ENCODE peak calls at places on chromosome 18, in seven cellular contexts. M is left ventricle myocardium inferior, E is uterus, Z is MM.1S, N is heart right ventricle, S is stomach, P is breast epithelium. D is an unnamed sample. For H3K4me1, the result is how much of the 10 kb centered on the place peaks cover.

GRCh38 chr18:21393986-21394385 is 152.0 kb downstream of the GREB1L start:
- DNase-seq in S (no peak), E (no peak), N (peak), Z (no peak), M (peak), P (no peak), D (peak)

GRCh38 chr18:56233595-56233994 is 404.8 kb downstream of the TXNL1 start:
- DNase-seq in Z (no peak), P (no peak), M (no peak), N (no peak), S (no peak), E (peak), D (no peak)

GRCh38 chr18:79679552-79680099 is at the start of gene CTDP1:
- DNase-seq in Z (peak), P (peak), N (peak), M (peak), S (peak), E (peak), D (peak)

GRCh38 chr18:79982736-79983135 is 5.6 kb downstream of the TXNL4A start:
- DNase-seq in E (no peak), P (no peak), M (no peak), Z (no peak), N (no peak), S (no peak), D (no peak)

GRCh38 chr18:13369756-13370510 is 151.4 kb downstream of the LDLRAD4 start:
- DNase-seq in N (no peak), M (no peak), Z (no peak), S (no peak), E (no peak), P (no peak), D (no peak)

GRCh38 chr18:53689886-53690285 is 534.6 kb downstream of the MBD2 start:
- DNase-seq in Z (peak), S (no peak), P (no peak), N (no peak), E (no peak), M (no peak), D (no peak)

GRCh38 chr18:58413667-58414628 is 214.9 kb downstream of the ALPK2 start:
- DNase-seq in P (no peak), S (no peak), N (no peak), Z (no peak), E (no peak), M (no peak), D (no peak)

GRCh38 chr18:22713511-22713910 is 219.6 kb upstream of the RBBP8 start:
- DNase-seq in N (no peak), E (no peak), P (no peak), S (no peak), Z (no peak), M (no peak), D (no peak)

GRCh38 chr18:22024924-22025323 is 144.5 kb upstream of the GATA6 start:
- DNase-seq in M (no peak), S (no peak), N (no peak), E (no peak), P (no peak), Z (no peak), D (no peak)

GRCh38 chr18:10062292-10062940 is 148.6 kb downstream of the VAPA start:
- DNase-seq in N (no peak), S (no peak), Z (no peak), P (no peak), E (no peak), M (no peak), D (no peak)

GRCh38 chr18:23871410-23871809 is 143.1 kb upstream of the TTC39C start:
- DNase-seq in E (no peak), S (peak), Z (no peak), P (no peak), N (peak), M (peak), D (peak)

GRCh38 chr18:22173221-22173927 is 4.0 kb downstream of the GATA6 start:
- DNase-seq in M (no peak), S (no peak), N (no peak), Z (no peak), P (no peak), E (no peak), D (no peak)

GRCh38 chr18:79987566-79987965 is 797 bp downstream of the TXNL4A start:
- DNase-seq in P (no peak), M (no peak), E (no peak), Z (no peak), N (no peak), S (no peak), D (no peak)

GRCh38 chr18:59918320-59918755 is 18.5 kb downstream of the PMAIP1 start:
- DNase-seq in Z (no peak), P (no peak), N (no peak), S (peak), E (no peak), M (peak), D (peak)

GRCh38 chr18:53070706-53071105 is 730.7 kb downstream of the DCC start:
- DNase-seq in N (no peak), Z (no peak), E (no peak), S (no peak), P (no peak), M (no peak), D (no peak)

GRCh38 chr18:55405655-55406373 is 182.2 kb downstream of the TCF4 start:
- DNase-seq in E (peak), Z (no peak), P (no peak), M (peak), N (peak), S (peak), D (peak)

GRCh38 chr18:46856975-46857374 is 60.3 kb downstream of the PIAS2 start:
- DNase-seq in M (no peak), Z (no peak), P (no peak), S (no peak), E (no peak), N (no peak), D (no peak)

GRCh38 chr18:3793545-3793944 is 343.6 kb downstream of the TGIF1 start:
- DNase-seq in S (no peak), P (no peak), Z (no peak), M (no peak), E (no peak), N (no peak), D (no peak)

DNA sequence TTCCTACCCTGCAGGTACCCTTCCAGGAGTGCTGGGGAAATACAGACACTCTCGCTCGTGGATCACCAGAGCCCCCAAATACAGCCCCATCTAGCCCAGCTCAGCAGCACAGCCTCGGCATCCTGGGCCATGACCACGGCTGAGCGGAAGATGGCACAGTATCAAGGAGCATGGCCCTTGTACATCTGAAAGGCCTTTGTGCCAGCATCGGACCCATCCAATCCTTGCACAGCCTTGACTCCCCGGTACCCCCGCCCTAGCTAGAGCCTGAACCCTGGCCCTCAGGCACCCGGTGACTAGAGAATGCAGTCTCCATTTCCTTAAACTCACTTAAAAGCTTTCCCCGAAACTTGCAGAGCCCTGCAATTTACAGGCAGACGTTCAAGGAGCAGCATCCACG is 48.7 kb downstream of the ZNF516 start:
- DNase-seq in M (no peak), P (no peak), E (no peak), Z (no peak), N (no peak), S (no peak), D (no peak)
- H3K4me1 ChIP-seq in M (half or more), P (under half), E (under half), Z (under half), N (under half), S (half or more), D (under half)

DNA sequence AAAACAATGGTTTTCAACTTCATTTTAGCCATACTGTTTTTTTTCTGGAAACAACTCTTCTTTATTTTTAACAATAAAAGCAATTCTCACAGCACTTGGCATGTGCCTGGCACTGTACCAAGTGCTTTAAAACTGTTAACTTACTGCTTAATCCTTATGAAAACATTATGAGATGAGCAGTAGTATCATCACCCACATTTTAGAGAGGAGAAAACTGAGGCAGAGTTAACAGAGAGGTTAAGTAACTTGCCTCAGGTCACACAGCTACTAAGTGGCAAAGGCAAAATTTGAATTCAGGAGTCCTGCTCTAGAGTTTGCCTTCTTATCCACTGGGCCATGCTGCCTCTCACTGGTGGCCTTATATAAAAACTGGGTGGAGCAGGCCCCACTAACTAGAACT is 23.2 kb downstream of the CTIF start:
- DNase-seq in N (no peak), M (no peak), Z (no peak), P (no peak), S (no peak), E (no peak), D (no peak)
- H3K27ac ChIP-seq in N (no peak), M (no peak), Z (no peak), P (no peak), S (peak), E (no peak), D (no peak)

GRCh38 chr18:25352629-25353005 is 651 bp upstream of the ZNF521 start:
- DNase-seq in P (no peak), S (no peak), N (no peak), E (no peak), Z (peak), M (no peak), D (no peak)

GRCh38 chr18:25351280-25351772 is 640 bp downstream of the ZNF521 start:
- DNase-seq in P (no peak), Z (peak), M (no peak), N (peak), E (peak), S (no peak), D (no peak)

GRCh38 chr18:25350561-25351201 is 1.3 kb downstream of the ZNF521 start:
- DNase-seq in N (peak), Z (peak), S (no peak), M (peak), P (no peak), E (peak), D (peak)

GRCh38 chr18:25351773-25352628 is at the start of gene ZNF521:
- DNase-seq in N (peak), S (peak), M (peak), E (peak), Z (peak), P (peak), D (peak)

DNA sequence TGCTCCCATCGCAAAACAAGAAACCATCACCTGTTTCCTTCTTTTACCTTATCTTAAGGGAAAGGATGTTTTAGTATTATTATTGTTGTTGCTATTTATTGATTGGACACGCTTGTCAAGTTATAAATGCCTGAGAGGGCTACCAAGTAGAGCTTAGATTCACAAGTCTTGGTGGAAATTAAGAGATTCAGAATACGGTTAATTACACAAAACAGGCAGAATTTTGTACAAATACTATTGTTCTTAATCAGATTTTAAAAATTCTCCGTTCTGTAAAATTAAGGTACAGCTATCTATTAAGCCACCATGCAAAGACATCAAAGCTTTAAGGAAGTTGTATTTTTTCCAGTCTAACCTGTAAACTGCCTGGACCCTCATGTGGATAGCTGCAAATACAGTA is 1.1 kb upstream of the ZNF521 start:
- DNase-seq in N (no peak), E (no peak), Z (no peak), M (no peak), P (no peak), S (no peak), D (no peak)
- H3K4me3 ChIP-seq in N (peak), E (peak), Z (peak), M (peak), P (peak), S (no peak), D (peak)

GRCh38 chr18:35024965-35025364 is 16.2 kb upstream of the MAPRE2 start:
- DNase-seq in S (peak), M (peak), E (peak), Z (no peak), P (no peak), N (peak), D (peak)
- H3K4me1 ChIP-seq in S (under half), M (under half), E (under half), Z (under half), P (under half), N (under half), D (under half)

GRCh38 chr18:8279348-8279747 is 329.9 kb upstream of the RAB12 start:
- DNase-seq in P (no peak), Z (no peak), M (no peak), N (no peak), S (no peak), E (no peak), D (no peak)
- H3K27ac ChIP-seq in P (no peak), Z (no peak), M (no peak), N (no peak), S (no peak), E (no peak), D (no peak)

GRCh38 chr18:6683112-6683876 is 46.2 kb upstream of the ARHGAP28 start:
- DNase-seq in Z (no peak), M (no peak), N (peak), E (no peak), P (no peak), S (peak), D (peak)
- H3K4me3 ChIP-seq in Z (no peak), M (no peak), N (no peak), E (no peak), P (no peak), S (peak), D (no peak)

GRCh38 chr18:48939368-48940097 is 11.2 kb downstream of the SMAD7 start:
- DNase-seq in E (no peak), M (peak), P (no peak), S (no peak), N (peak), Z (no peak), D (peak)
- H3K4me1 ChIP-seq in E (half or more), M (half or more), P (under half), S (half or more), N (half or more), Z (half or more), D (under half)

GRCh38 chr18:7568426-7568825 is 1.3 kb downstream of the PTPRM start:
- DNase-seq in E (peak), M (peak), Z (no peak), P (no peak), N (peak), S (peak), D (peak)

GRCh38 chr18:7565677-7566076 is 1.4 kb upstream of the PTPRM start:
- DNase-seq in S (no peak), M (no peak), E (no peak), N (no peak), P (no peak), Z (no peak), D (no peak)

GRCh38 chr18:7566587-7567486 is at the start of gene PTPRM:
- DNase-seq in N (peak), P (peak), E (peak), M (peak), Z (peak), S (peak), D (peak)

GRCh38 chr18:7567487-7568425 is 640 bp downstream of the PTPRM start:
- DNase-seq in E (peak), Z (peak), N (peak), P (peak), M (peak), S (peak), D (peak)

DNA sequence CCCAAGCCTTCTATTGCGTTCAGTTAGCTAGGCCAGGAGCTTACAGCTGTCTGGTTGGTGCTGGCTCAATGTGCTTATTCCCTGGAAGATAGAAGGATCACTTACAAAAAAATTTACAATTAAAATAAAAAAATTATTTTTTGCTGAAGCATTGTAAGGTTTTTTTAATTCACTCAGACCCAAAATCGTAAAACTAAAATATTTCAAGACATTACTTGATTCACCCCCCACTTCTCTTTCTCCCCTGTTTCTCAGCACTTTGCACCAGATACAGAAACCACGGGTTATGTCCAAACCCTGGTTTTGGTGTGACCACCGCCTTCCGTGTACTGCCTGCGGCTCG is 901 bp upstream of the PTPRM start:
- DNase-seq in N (no peak), M (no peak), P (no peak), S (no peak), E (no peak), Z (no peak), D (no peak)
- H3K27ac ChIP-seq in N (peak), M (peak), P (peak), S (peak), E (peak), Z (peak), D (peak)

D was measured in right cardiac atrium.